ENCODE peak calls at places on chromosomes 1 and 21, in four cellular contexts. T is K562, M is stomach, K is ovary. O is an unnamed sample.

GRCh38 chr1:54815086-54815876 is 14.2 kb upstream of the TTC22 start:
- DNase-seq in T (no peak), M (peak; percentile 33), K (no peak), O (peak; percentile 72)

GRCh38 chr1:234755449-234755863 is 145.5 kb upstream of the IRF2BP2 start:
- DNase-seq in T (no peak), M (peak; percentile 74), K (peak; percentile 82), O (peak; percentile 91)

GRCh38 chr1:99558539-99558938 is 87.4 kb upstream of the PALMD start:
- DNase-seq in T (no peak), M (no peak), K (no peak), O (no peak)

GRCh38 chr1:7261490-7261889 is 476.2 kb downstream of the CAMTA1 start:
- DNase-seq in T (no peak), M (no peak), K (no peak), O (peak; percentile 41)

GRCh38 chr1:147757015-147757990 is 3.1 kb downstream of the GJA5 start:
- DNase-seq in T (no peak), M (peak; percentile 52), K (no peak), O (no peak)

GRCh38 chr1:204740354-204740753 is 54.8 kb upstream of the LRRN2 start:
- DNase-seq in T (no peak), M (no peak), K (no peak), O (no peak)

GRCh38 chr1:52636701-52637695 is 4.0 kb downstream of the SHISAL2A start:
- DNase-seq in T (no peak), M (no peak), K (no peak), O (no peak)

GRCh38 chr1:28668956-28669719 is 554 bp downstream of the GMEB1 start:
- DNase-seq in T (peak; percentile 40), M (peak; percentile 27), K (peak; percentile 51), O (peak; percentile 79)

GRCh38 chr1:13799502-13800283 is 99.7 kb downstream of the PRDM2 start:
- DNase-seq in T (no peak), M (no peak), K (no peak), O (no peak)

GRCh38 chr1:27536004-27536757 is 46.2 kb upstream of the WASF2 start:
- DNase-seq in T (no peak), M (no peak), K (no peak), O (no peak)

GRCh38 chr1:67053535-67053784 is 488 bp downstream of the SLC35D1 start:
- DNase-seq in T (peak; percentile 72), M (peak; percentile 76), K (peak; percentile 57), O (peak; percentile 72)

GRCh38 chr1:221470000-221470698 is 271.7 kb downstream of the DUSP10 start:
- DNase-seq in T (no peak), M (no peak), K (no peak), O (no peak)

GRCh38 chr1:171801395-171801990 is 20.0 kb downstream of the METTL13 start:
- DNase-seq in T (peak; percentile 61), M (no peak), K (no peak), O (no peak)

GRCh38 chr1:90046635-90047034 is 51.7 kb downstream of the ZNF326 start:
- DNase-seq in T (no peak), M (no peak), K (no peak), O (no peak)

GRCh38 chr1:52558941-52559340 is 6.0 kb upstream of the TUT4 start:
- DNase-seq in T (no peak), M (no peak), K (no peak), O (no peak)

GRCh38 chr1:234570336-234570735 is 39.6 kb downstream of the IRF2BP2 start:
- DNase-seq in T (no peak), M (no peak), K (no peak), O (no peak)

GRCh38 chr1:167057297-167057688 is 32.9 kb downstream of the GPA33 start:
- DNase-seq in T (peak; percentile 45), M (peak; percentile 52), K (no peak), O (no peak)

GRCh38 chr1:23624440-23624839 is 65.1 kb upstream of the ID3 start:
- DNase-seq in T (no peak), M (no peak), K (no peak), O (no peak)

GRCh38 chr1:201619513-201619912 is 80.6 kb downstream of the NAV1 start:
- DNase-seq in T (no peak), M (no peak), K (no peak), O (no peak)

GRCh38 chr1:31657972-31658510 is 13.4 kb upstream of the PEF1 start:
- DNase-seq in T (no peak), M (no peak), K (no peak), O (no peak)

GRCh38 chr1:22204989-22205913 is 62.4 kb upstream of the WNT4 start:
- DNase-seq in T (no peak), M (peak; percentile 73), K (peak; percentile 21), O (peak; percentile 50)

GRCh38 chr1:218426343-218426657 is 81.2 kb downstream of the TGFB2 start:
- DNase-seq in T (no peak), M (no peak), K (peak; percentile 40), O (no peak)

GRCh38 chr1:30117685-30118084 is 605.7 kb downstream of the MATN1 start:
- DNase-seq in T (peak; percentile 77), M (no peak), K (no peak), O (no peak)

GRCh38 chr1:45842786-45843185 is 39.4 kb downstream of the MAST2 start:
- DNase-seq in T (no peak), M (no peak), K (no peak), O (no peak)

GRCh38 chr1:30310966-30311742 is 412.2 kb downstream of the MATN1 start:
- DNase-seq in T (no peak), M (peak; percentile 21), K (no peak), O (no peak)

GRCh38 chr1:19390166-19390850 is 78.2 kb downstream of the SLC66A1 start:
- DNase-seq in T (no peak), M (no peak), K (peak; percentile 54), O (no peak)

GRCh38 chr21:32281531-32281930 is 2.7 kb upstream of the MIS18A start:
- DNase-seq in T (no peak), M (no peak), K (no peak), O (no peak)

GRCh38 chr1:26844389-26844788 is 17.9 kb downstream of the ZDHHC18 start:
- DNase-seq in T (no peak), M (no peak), K (no peak), O (no peak)

GRCh38 chr1:29171089-29171488 is 10.6 kb downstream of the SRSF4 start:
- DNase-seq in T (no peak), M (no peak), K (no peak), O (no peak)

GRCh38 chr1:228850141-228851100 is 115.1 kb downstream of the RHOU start:
- DNase-seq in T (no peak), M (no peak), K (no peak), O (peak; percentile 6)

GRCh38 chr1:239538244-239538988 is 152.0 kb downstream of the CHRM3 start:
- DNase-seq in T (no peak), M (no peak), K (peak; percentile 21), O (no peak)

GRCh38 chr1:89465201-89465600 is 59.4 kb upstream of the LRRC8B start:
- DNase-seq in T (no peak), M (no peak), K (no peak), O (no peak)

GRCh38 chr1:15206418-15207030 is 40.5 kb upstream of the FHAD1 start:
- DNase-seq in T (no peak), M (no peak), K (no peak), O (no peak)

GRCh38 chr1:61450454-61451213 is 274.3 kb downstream of the TM2D1 start:
- DNase-seq in T (no peak), M (no peak), K (peak; percentile 32), O (no peak)

GRCh38 chr21:46355161-46356004 is 31.4 kb downstream of the PCNT start:
- DNase-seq in T (no peak), M (no peak), K (no peak), O (no peak)

DNA sequence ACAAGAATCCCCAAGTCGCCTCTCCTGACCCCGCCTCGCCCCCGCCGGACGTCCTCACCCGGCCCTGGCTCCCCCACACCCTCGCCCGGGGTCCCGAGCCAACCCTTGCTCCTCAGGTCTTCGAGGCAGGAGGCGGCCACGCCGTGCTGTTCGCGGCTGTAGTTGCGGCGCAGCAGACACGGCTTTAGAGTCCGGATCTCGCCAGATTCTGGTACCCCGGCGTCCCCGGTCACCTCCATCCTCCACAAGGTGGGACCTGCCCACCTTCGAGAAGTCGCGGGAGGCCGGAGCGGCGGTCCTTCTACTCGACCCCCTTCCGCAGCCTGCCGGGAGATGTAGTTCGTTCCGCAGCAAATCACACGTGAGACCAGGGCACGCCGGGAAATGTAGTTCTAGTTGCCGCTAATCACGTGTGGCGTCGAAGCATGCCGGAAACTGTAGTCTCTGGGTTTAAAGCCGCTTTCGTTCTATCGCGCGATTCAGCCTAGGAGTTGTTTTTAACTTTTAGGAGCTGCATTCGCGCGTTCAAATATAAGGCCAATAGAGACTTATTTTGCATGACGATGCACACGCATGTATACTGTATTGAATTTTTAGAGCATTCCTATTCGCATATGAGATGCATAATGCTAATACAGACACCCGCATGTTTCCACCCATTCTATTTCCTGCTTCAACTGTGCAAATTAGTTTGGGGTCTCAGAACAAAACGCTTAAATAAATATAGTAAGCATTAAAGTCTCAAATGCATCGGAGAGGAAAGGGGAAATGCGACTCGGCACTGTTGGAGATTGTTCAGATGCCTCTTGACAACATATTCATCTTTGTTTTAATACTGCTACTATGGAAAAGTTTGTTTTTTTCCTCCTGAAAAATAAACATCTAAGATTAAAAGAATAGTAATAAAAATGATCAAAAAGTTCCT is at the start of gene DFFA:
- DNase-seq in T (peak; percentile 94), M (peak; percentile 93), K (peak; percentile 89), O (peak; percentile 96)
- TF ChIP-seq EP300 in T (peak; percentile 43), M (no peak), K (no peak), O (no peak)

DNA sequence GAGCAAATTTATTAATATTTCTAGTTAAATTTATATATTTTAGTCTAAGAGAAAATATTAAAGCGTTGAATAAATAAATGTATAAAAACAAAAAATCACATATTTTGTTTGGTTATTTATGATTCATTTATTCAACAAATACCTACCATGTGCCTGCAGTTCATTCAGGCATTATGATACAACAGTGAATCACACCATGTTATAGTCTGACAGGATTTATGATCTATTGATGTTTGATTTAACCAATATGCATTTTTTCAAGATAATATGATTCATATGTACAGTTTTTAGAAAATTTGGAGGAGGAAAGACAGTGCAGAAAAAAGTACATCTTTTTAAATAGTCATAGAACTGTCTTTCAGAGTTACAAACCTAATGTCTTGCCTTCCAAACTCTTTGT is 7.4 kb upstream of the TRIM58 start:
- DNase-seq in T (no peak), M (no peak), K (no peak), O (no peak)
- H3K9me3 ChIP-seq in T (peaks cover 3% of the 10 kb centered on the region), M (no peaks in the 10 kb centered on the region), K (no peaks in the 10 kb centered on the region), O (peaks cover 2% of the 10 kb centered on the region)

GRCh38 chr1:156746716-156747631 is 4.5 kb downstream of the HDGF start:
- DNase-seq in T (peak; percentile 92), M (peak; percentile 88), K (peak; percentile 95), O (peak; percentile 99)
- TF ChIP-seq EP300 in T (peak; percentile 6), M (peak; percentile 13), K (no peak), O (no peak)

DNA sequence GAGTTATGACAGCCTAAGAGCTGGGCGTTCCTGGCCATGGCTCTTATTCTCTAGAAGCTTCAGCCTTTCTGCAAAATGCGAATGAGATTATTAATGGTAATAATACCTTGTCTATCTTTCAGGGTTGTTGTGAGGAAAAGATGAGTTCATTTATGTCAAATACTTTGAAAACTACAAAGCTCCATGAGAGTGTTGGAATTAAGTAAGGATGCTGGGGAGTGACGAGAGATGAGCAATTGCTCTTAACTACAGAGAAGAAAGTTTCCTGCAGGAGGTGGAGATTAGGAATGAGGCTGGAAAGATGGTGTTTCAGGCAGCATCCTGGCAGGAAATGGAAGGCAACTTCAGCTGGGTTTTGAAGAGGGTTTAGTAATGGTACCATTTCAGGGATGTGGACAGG is 124.2 kb downstream of the CACNA1E start:
- DNase-seq in T (no peak), M (no peak), K (no peak), O (no peak)
- H3K9me3 ChIP-seq in T (no peaks in the 10 kb centered on the region), M (no peaks in the 10 kb centered on the region), K (no peaks in the 10 kb centered on the region), O (no peaks in the 10 kb centered on the region)

GRCh38 chr1:25819496-25820246 is at the start of gene MTFR1L:
- DNase-seq in T (peak; percentile 99), M (peak; percentile 93), K (peak; percentile 87), O (peak; percentile 93)
- TF ChIP-seq EP300 in T (peak; percentile 45), M (no peak), K (no peak), O (no peak)

O was measured in suprapubic skin.